ENCODE peak calls at places on chromosomes 13 and 19, in eight cellular contexts. One of them, this sample, is unnamed.
A peak's percentile ranks its signal among the peaks of the same experiment; 100 is the strongest.

GRCh38 chr13:52615817-52616216 is 26.4 kb upstream of the HNRNPA1L2 start:
- DNase-seq in transverse colon: no peak
- DNase-seq in tibial nerve: no peak
- DNase-seq in PC-3: no peak
- DNase-seq in A549: peak; percentile 8
- DNase-seq in psoas muscle: no peak
- DNase-seq in heart right ventricle: no peak
- DNase-seq in ascending aorta: no peak
- DNase-seq in this sample: no peak

GRCh38 chr13:113843063-113843654 is 20.7 kb downstream of the GAS6 start:
- DNase-seq in transverse colon: no peak
- DNase-seq in tibial nerve: no peak
- DNase-seq in PC-3: no peak
- DNase-seq in A549: no peak
- DNase-seq in psoas muscle: no peak
- DNase-seq in heart right ventricle: no peak
- DNase-seq in ascending aorta: no peak
- DNase-seq in this sample: no peak

GRCh38 chr13:111860161-111860560 is 206.8 kb upstream of the SOX1 start:
- DNase-seq in transverse colon: no peak
- DNase-seq in tibial nerve: no peak
- DNase-seq in PC-3: no peak
- DNase-seq in A549: no peak
- DNase-seq in psoas muscle: no peak
- DNase-seq in heart right ventricle: no peak
- DNase-seq in ascending aorta: no peak
- DNase-seq in this sample: no peak

GRCh38 chr19:10952809-10953208 is 8.0 kb upstream of the SMARCA4 start:
- DNase-seq in transverse colon: peak; percentile 78
- DNase-seq in tibial nerve: no peak
- DNase-seq in PC-3: peak; percentile 97
- DNase-seq in A549: no peak
- DNase-seq in psoas muscle: no peak
- DNase-seq in heart right ventricle: no peak
- DNase-seq in ascending aorta: no peak
- DNase-seq in this sample: no peak

GRCh38 chr13:34943675-34944634 is 1.9 kb downstream of the NBEA start:
- DNase-seq in transverse colon: no peak
- DNase-seq in tibial nerve: no peak
- DNase-seq in PC-3: peak; percentile 30
- DNase-seq in A549: no peak
- DNase-seq in psoas muscle: no peak
- DNase-seq in heart right ventricle: no peak
- DNase-seq in ascending aorta: no peak
- DNase-seq in this sample: no peak

GRCh38 chr13:30859326-30859725 is 46.7 kb upstream of the MEDAG start:
- DNase-seq in transverse colon: no peak
- DNase-seq in tibial nerve: no peak
- DNase-seq in PC-3: peak; percentile 26
- DNase-seq in A549: no peak
- DNase-seq in psoas muscle: no peak
- DNase-seq in heart right ventricle: no peak
- DNase-seq in ascending aorta: peak; percentile 53
- DNase-seq in this sample: no peak

GRCh38 chr13:40662866-40663265 is 3.6 kb downstream of the FOXO1 start:
- DNase-seq in transverse colon: no peak
- DNase-seq in tibial nerve: no peak
- DNase-seq in PC-3: no peak
- DNase-seq in A549: no peak
- DNase-seq in psoas muscle: no peak
- DNase-seq in heart right ventricle: no peak
- DNase-seq in ascending aorta: no peak
- DNase-seq in this sample: no peak

GRCh38 chr13:77095288-77095687 is 68.3 kb upstream of the FBXL3 start:
- DNase-seq in transverse colon: no peak
- DNase-seq in tibial nerve: no peak
- DNase-seq in PC-3: no peak
- DNase-seq in A549: no peak
- DNase-seq in psoas muscle: no peak
- DNase-seq in heart right ventricle: no peak
- DNase-seq in ascending aorta: no peak
- DNase-seq in this sample: no peak

GRCh38 chr13:52846567-52847321 is 1.7 kb downstream of the PCDH8 start:
- DNase-seq in transverse colon: peak; percentile 54
- DNase-seq in tibial nerve: peak; percentile 23
- DNase-seq in PC-3: no peak
- DNase-seq in A549: no peak
- DNase-seq in psoas muscle: peak; percentile 50
- DNase-seq in heart right ventricle: peak; percentile 62
- DNase-seq in ascending aorta: no peak
- DNase-seq in this sample: no peak

GRCh38 chr13:73198888-73199497 is 140.2 kb downstream of the KLF5 start:
- DNase-seq in transverse colon: no peak
- DNase-seq in tibial nerve: no peak
- DNase-seq in PC-3: no peak
- DNase-seq in A549: no peak
- DNase-seq in psoas muscle: no peak
- DNase-seq in heart right ventricle: no peak
- DNase-seq in ascending aorta: no peak
- DNase-seq in this sample: no peak

GRCh38 chr19:46746281-46746965 is at the start of gene STRN4:
- DNase-seq in transverse colon: peak; percentile 57
- DNase-seq in tibial nerve: no peak
- DNase-seq in PC-3: peak; percentile 62
- DNase-seq in A549: peak; percentile 94
- DNase-seq in psoas muscle: peak; percentile 68
- DNase-seq in heart right ventricle: peak; percentile 63
- DNase-seq in ascending aorta: no peak
- DNase-seq in this sample: no peak

GRCh38 chr13:102707465-102707864 is 12.6 kb upstream of the METTL21C start:
- DNase-seq in transverse colon: no peak
- DNase-seq in tibial nerve: no peak
- DNase-seq in PC-3: peak; percentile 84
- DNase-seq in A549: peak; percentile 8
- DNase-seq in psoas muscle: no peak
- DNase-seq in heart right ventricle: no peak
- DNase-seq in ascending aorta: no peak
- DNase-seq in this sample: no peak

GRCh38 chr19:29880498-29881081 is 61.4 kb upstream of the URI1 start:
- DNase-seq in transverse colon: no peak
- DNase-seq in tibial nerve: no peak
- DNase-seq in PC-3: no peak
- DNase-seq in A549: no peak
- DNase-seq in psoas muscle: no peak
- DNase-seq in heart right ventricle: no peak
- DNase-seq in ascending aorta: no peak
- DNase-seq in this sample: no peak

GRCh38 chr19:2415281-2415972 is 12.0 kb downstream of the TIMM13 start:
- DNase-seq in transverse colon: no peak
- DNase-seq in tibial nerve: no peak
- DNase-seq in PC-3: no peak
- DNase-seq in A549: no peak
- DNase-seq in psoas muscle: no peak
- DNase-seq in heart right ventricle: no peak
- DNase-seq in ascending aorta: no peak
- DNase-seq in this sample: no peak

GRCh38 chr13:32850311-32851052 is 165.7 kb upstream of the KL start:
- DNase-seq in transverse colon: no peak
- DNase-seq in tibial nerve: no peak
- DNase-seq in PC-3: no peak
- DNase-seq in A549: no peak
- DNase-seq in psoas muscle: no peak
- DNase-seq in heart right ventricle: no peak
- DNase-seq in ascending aorta: no peak
- DNase-seq in this sample: no peak

GRCh38 chr19:45376045-45376724 is 5.8 kb upstream of the ERCC2 start:
- DNase-seq in transverse colon: no peak
- DNase-seq in tibial nerve: no peak
- DNase-seq in PC-3: peak; percentile 94
- DNase-seq in A549: peak; percentile 64
- DNase-seq in psoas muscle: peak; percentile 55
- DNase-seq in heart right ventricle: no peak
- DNase-seq in ascending aorta: no peak
- DNase-seq in this sample: no peak

GRCh38 chr19:34254552-34255432 is at the start of gene GARRE1:
- DNase-seq in transverse colon: peak; percentile 46
- DNase-seq in tibial nerve: peak; percentile 76
- DNase-seq in PC-3: no peak
- DNase-seq in A549: peak; percentile 96
- DNase-seq in psoas muscle: peak; percentile 50
- DNase-seq in heart right ventricle: peak; percentile 51
- DNase-seq in ascending aorta: no peak
- DNase-seq in this sample: no peak

GRCh38 chr13:37481005-37481857 is 117.3 kb downstream of the POSTN start:
- DNase-seq in transverse colon: no peak
- DNase-seq in tibial nerve: no peak
- DNase-seq in PC-3: no peak
- DNase-seq in A549: no peak
- DNase-seq in psoas muscle: no peak
- DNase-seq in heart right ventricle: no peak
- DNase-seq in ascending aorta: no peak
- DNase-seq in this sample: no peak

GRCh38 chr13:67023088-67023893 is 206.8 kb downstream of the PCDH9 start:
- DNase-seq in transverse colon: no peak
- DNase-seq in tibial nerve: no peak
- DNase-seq in PC-3: peak; percentile 21
- DNase-seq in A549: peak; percentile 3
- DNase-seq in psoas muscle: no peak
- DNase-seq in heart right ventricle: no peak
- DNase-seq in ascending aorta: no peak
- DNase-seq in this sample: no peak

GRCh38 chr19:43438291-43439162 is 23.8 kb downstream of the TEX101 start:
- DNase-seq in transverse colon: peak; percentile 45
- DNase-seq in tibial nerve: no peak
- DNase-seq in PC-3: peak; percentile 67
- DNase-seq in A549: peak; percentile 36
- DNase-seq in psoas muscle: peak; percentile 20
- DNase-seq in heart right ventricle: peak; percentile 61
- DNase-seq in ascending aorta: no peak
- DNase-seq in this sample: no peak

GRCh38 chr19:33227242-33227650 is 1.6 kb upstream of the SLC7A10 start:
- DNase-seq in transverse colon: no peak
- DNase-seq in tibial nerve: no peak
- DNase-seq in PC-3: no peak
- DNase-seq in A549: no peak
- DNase-seq in psoas muscle: no peak
- DNase-seq in heart right ventricle: peak; percentile 4
- DNase-seq in ascending aorta: no peak
- DNase-seq in this sample: no peak
- TF ChIP-seq CTCF in transverse colon: no peak
- TF ChIP-seq CTCF in tibial nerve: no peak
- TF ChIP-seq CTCF in PC-3: no peak
- TF ChIP-seq CTCF in A549: no peak
- TF ChIP-seq CTCF in psoas muscle: no peak
- TF ChIP-seq CTCF in heart right ventricle: no peak
- TF ChIP-seq CTCF in ascending aorta: no peak
- TF ChIP-seq CTCF in this sample: no peak

DNA sequence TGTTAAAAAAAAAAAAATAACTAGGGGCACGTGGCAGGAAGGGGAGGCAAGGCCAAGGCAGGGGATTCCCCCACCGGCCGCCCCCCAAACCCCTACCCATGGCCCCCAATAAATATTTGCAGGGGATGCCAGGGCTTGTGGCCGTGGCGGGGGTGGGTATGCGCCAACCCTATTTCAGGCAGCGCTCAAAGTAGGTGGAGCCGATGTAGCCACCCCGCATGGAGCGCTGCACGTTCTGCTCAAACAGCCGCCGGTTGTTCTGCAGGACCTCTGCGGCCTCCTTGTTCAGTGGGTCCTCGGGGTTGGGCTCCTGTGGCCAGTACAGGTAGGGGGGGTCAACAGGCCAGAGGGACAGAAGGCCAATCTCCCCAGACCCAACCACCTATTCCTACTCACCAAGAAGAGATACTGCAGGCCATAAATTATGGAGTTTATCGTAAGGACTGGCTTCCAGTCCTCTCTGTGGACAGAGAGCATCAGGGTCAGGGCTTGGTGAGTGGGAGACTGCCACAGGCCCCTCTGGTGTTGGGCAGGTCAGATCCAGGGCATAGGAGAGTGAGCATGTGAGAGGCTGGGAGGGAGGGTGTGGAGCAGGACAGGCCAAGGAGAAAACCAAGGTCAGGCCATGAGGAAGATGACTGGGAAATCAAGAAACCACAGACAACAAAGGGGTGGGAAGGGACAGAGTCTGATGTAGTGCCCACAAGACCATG is 1.2 kb upstream of the CHMP2A start:
- DNase-seq in transverse colon: no peak
- DNase-seq in tibial nerve: no peak
- DNase-seq in PC-3: no peak
- DNase-seq in A549: no peak
- DNase-seq in psoas muscle: no peak
- DNase-seq in heart right ventricle: no peak
- DNase-seq in ascending aorta: peak; percentile 61
- DNase-seq in this sample: no peak
- H3K27ac ChIP-seq in transverse colon: peak overlapping the region; percentile 99
- H3K27ac ChIP-seq in tibial nerve: no peak overlapping the region
- H3K27ac ChIP-seq in PC-3: no peak overlapping the region
- H3K27ac ChIP-seq in A549: no peak overlapping the region
- H3K27ac ChIP-seq in psoas muscle: peak overlapping the region; percentile 97
- H3K27ac ChIP-seq in heart right ventricle: peak overlapping the region; percentile 100
- H3K27ac ChIP-seq in ascending aorta: peak overlapping the region; percentile 99
- H3K27ac ChIP-seq in this sample: peak overlapping the region; percentile 97

DNA sequence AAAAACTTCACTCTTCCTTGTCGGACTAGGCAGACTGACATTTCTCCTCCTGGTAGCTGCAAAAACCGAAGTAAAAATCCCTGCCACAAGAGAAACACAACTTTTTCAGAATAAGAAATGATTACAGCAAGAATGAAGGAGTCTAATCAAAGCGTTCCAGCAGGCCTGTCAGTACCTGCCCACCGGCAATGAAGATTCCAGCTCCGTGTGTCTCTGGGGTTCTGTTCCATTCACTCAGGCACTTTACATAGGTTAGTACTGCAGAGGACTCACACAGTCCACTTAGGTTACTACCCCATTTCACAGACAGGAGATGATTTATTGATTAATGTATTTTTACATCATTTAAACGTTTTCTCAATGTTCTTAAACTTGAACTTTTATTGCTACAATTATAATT is 275.5 kb downstream of the NHLRC3 start:
- DNase-seq in transverse colon: no peak
- DNase-seq in tibial nerve: no peak
- DNase-seq in PC-3: no peak
- DNase-seq in A549: no peak
- DNase-seq in psoas muscle: no peak
- DNase-seq in heart right ventricle: no peak
- DNase-seq in ascending aorta: no peak
- DNase-seq in this sample: no peak
- H3K4me1 ChIP-seq in transverse colon: no peaks in the 10 kb centered on the region
- H3K4me1 ChIP-seq in tibial nerve: peaks cover 12% of the 10 kb centered on the region
- H3K4me1 ChIP-seq in PC-3: no peaks in the 10 kb centered on the region
- H3K4me1 ChIP-seq in A549: no peaks in the 10 kb centered on the region
- H3K4me1 ChIP-seq in psoas muscle: no peaks in the 10 kb centered on the region
- H3K4me1 ChIP-seq in heart right ventricle: peaks cover 19% of the 10 kb centered on the region
- H3K4me1 ChIP-seq in ascending aorta: peaks cover 22% of the 10 kb centered on the region
- H3K4me1 ChIP-seq in this sample: peaks cover 8% of the 10 kb centered on the region

DNA sequence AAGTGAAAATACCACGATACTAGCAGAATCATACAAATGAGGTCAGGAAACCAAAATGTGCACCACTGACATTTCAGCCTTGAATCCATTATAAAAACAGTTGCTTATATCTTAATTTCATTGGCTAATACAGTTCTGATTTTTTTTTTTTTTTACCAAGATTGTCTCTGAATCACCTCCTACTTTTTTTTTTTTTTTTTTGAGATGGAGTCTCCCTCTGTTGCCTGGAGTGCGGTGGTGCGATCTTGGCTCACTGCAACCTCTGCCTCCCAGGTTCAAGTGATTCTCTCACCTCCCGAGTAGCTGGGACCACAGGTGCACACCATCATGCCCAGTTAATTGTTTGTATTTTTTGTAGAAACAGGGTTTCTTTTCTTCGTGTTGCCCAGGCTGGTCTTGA is 270.2 kb downstream of the LMO7 start:
- DNase-seq in transverse colon: no peak
- DNase-seq in tibial nerve: no peak
- DNase-seq in PC-3: no peak
- DNase-seq in A549: no peak
- DNase-seq in psoas muscle: no peak
- DNase-seq in heart right ventricle: no peak
- DNase-seq in ascending aorta: no peak
- DNase-seq in this sample: no peak
- TF ChIP-seq CTCF in transverse colon: no peak
- TF ChIP-seq CTCF in tibial nerve: no peak
- TF ChIP-seq CTCF in PC-3: no peak
- TF ChIP-seq CTCF in A549: no peak
- TF ChIP-seq CTCF in psoas muscle: no peak
- TF ChIP-seq CTCF in heart right ventricle: no peak
- TF ChIP-seq CTCF in ascending aorta: no peak
- TF ChIP-seq CTCF in this sample: no peak